ENCODE peak calls at places on chromosomes 13 and 19, in nine cellular contexts. One of them, this sample, is unnamed.

GRCh38 chr19:18848860-18849661 is 17.3 kb downstream of the UPF1 start:
- DNase-seq in right atrium auricular region: peak; percentile 82
- DNase-seq in GM23248: peak; percentile 92
- DNase-seq in A549: no peak
- DNase-seq in thoracic aorta: peak; percentile 46
- DNase-seq in psoas muscle: peak; percentile 76
- DNase-seq in GM23338: no peak
- DNase-seq in heart left ventricle: peak; percentile 82
- DNase-seq in colonic mucosa: peak; percentile 46
- DNase-seq in this sample: peak; percentile 73

GRCh38 chr19:10116085-10116865 is 3.4 kb downstream of the EIF3G start:
- DNase-seq in colonic mucosa: no peak
- DNase-seq in heart left ventricle: no peak
- DNase-seq in GM23338: no peak
- DNase-seq in psoas muscle: peak; percentile 69
- DNase-seq in right atrium auricular region: no peak
- DNase-seq in thoracic aorta: no peak
- DNase-seq in A549: no peak
- DNase-seq in GM23248: peak; percentile 16
- DNase-seq in this sample: no peak

GRCh38 chr19:15432018-15432494 is 13.3 kb upstream of the AKAP8L start:
- DNase-seq in A549: no peak
- DNase-seq in heart left ventricle: no peak
- DNase-seq in psoas muscle: no peak
- DNase-seq in right atrium auricular region: no peak
- DNase-seq in GM23338: peak; percentile 41
- DNase-seq in colonic mucosa: no peak
- DNase-seq in thoracic aorta: no peak
- DNase-seq in GM23248: peak; percentile 46
- DNase-seq in this sample: no peak

GRCh38 chr19:28656644-28657043 is 556.3 kb downstream of the UQCRFS1 start:
- DNase-seq in GM23338: no peak
- DNase-seq in right atrium auricular region: no peak
- DNase-seq in GM23248: no peak
- DNase-seq in colonic mucosa: no peak
- DNase-seq in heart left ventricle: no peak
- DNase-seq in thoracic aorta: no peak
- DNase-seq in A549: no peak
- DNase-seq in psoas muscle: no peak
- DNase-seq in this sample: no peak

GRCh38 chr19:18388328-18389094 is 2.6 kb downstream of the GDF15 start:
- DNase-seq in GM23338: peak; percentile 85
- DNase-seq in psoas muscle: peak; percentile 84
- DNase-seq in thoracic aorta: peak; percentile 40
- DNase-seq in GM23248: peak; percentile 84
- DNase-seq in A549: peak; percentile 72
- DNase-seq in right atrium auricular region: peak; percentile 81
- DNase-seq in heart left ventricle: peak; percentile 84
- DNase-seq in colonic mucosa: peak; percentile 88
- DNase-seq in this sample: peak; percentile 79

GRCh38 chr13:31201341-31202024 is 1.7 kb downstream of the B3GLCT start:
- DNase-seq in A549: no peak
- DNase-seq in GM23248: peak; percentile 88
- DNase-seq in colonic mucosa: no peak
- DNase-seq in right atrium auricular region: no peak
- DNase-seq in GM23338: no peak
- DNase-seq in heart left ventricle: peak; percentile 68
- DNase-seq in thoracic aorta: no peak
- DNase-seq in psoas muscle: peak; percentile 33
- DNase-seq in this sample: no peak

GRCh38 chr13:95474992-95475391 is 77.5 kb upstream of the CLDN10 start:
- DNase-seq in GM23338: peak; percentile 33
- DNase-seq in GM23248: no peak
- DNase-seq in psoas muscle: no peak
- DNase-seq in colonic mucosa: no peak
- DNase-seq in A549: no peak
- DNase-seq in right atrium auricular region: no peak
- DNase-seq in thoracic aorta: no peak
- DNase-seq in heart left ventricle: no peak
- DNase-seq in this sample: no peak

GRCh38 chr13:20231839-20232555 is at the start of gene GJB6:
- DNase-seq in colonic mucosa: no peak
- DNase-seq in A549: no peak
- DNase-seq in psoas muscle: no peak
- DNase-seq in thoracic aorta: no peak
- DNase-seq in GM23248: peak; percentile 16
- DNase-seq in right atrium auricular region: no peak
- DNase-seq in GM23338: peak; percentile 81
- DNase-seq in heart left ventricle: no peak
- DNase-seq in this sample: no peak

GRCh38 chr19:1998712-1999708 is 16.5 kb downstream of the BTBD2 start:
- DNase-seq in right atrium auricular region: no peak
- DNase-seq in GM23248: no peak
- DNase-seq in GM23338: no peak
- DNase-seq in A549: no peak
- DNase-seq in heart left ventricle: no peak
- DNase-seq in thoracic aorta: no peak
- DNase-seq in colonic mucosa: no peak
- DNase-seq in psoas muscle: no peak
- DNase-seq in this sample: no peak

GRCh38 chr13:66543780-66544179 is 686.4 kb downstream of the PCDH9 start:
- DNase-seq in thoracic aorta: no peak
- DNase-seq in psoas muscle: no peak
- DNase-seq in GM23338: peak; percentile 37
- DNase-seq in GM23248: no peak
- DNase-seq in heart left ventricle: no peak
- DNase-seq in A549: peak; percentile 22
- DNase-seq in colonic mucosa: no peak
- DNase-seq in right atrium auricular region: no peak
- DNase-seq in this sample: no peak

GRCh38 chr19:632228-633067 is 889 bp downstream of the POLRMT start:
- DNase-seq in colonic mucosa: peak; percentile 77
- DNase-seq in GM23338: peak; percentile 72
- DNase-seq in heart left ventricle: no peak
- DNase-seq in GM23248: peak; percentile 88
- DNase-seq in right atrium auricular region: no peak
- DNase-seq in thoracic aorta: no peak
- DNase-seq in psoas muscle: no peak
- DNase-seq in A549: peak; percentile 66
- DNase-seq in this sample: no peak

GRCh38 chr13:58056411-58056810 is 424.9 kb downstream of the PCDH17 start:
- DNase-seq in psoas muscle: no peak
- DNase-seq in GM23248: no peak
- DNase-seq in A549: no peak
- DNase-seq in right atrium auricular region: no peak
- DNase-seq in heart left ventricle: no peak
- DNase-seq in colonic mucosa: no peak
- DNase-seq in GM23338: no peak
- DNase-seq in thoracic aorta: no peak
- DNase-seq in this sample: no peak

GRCh38 chr13:42600943-42601342 is 27.0 kb downstream of the TNFSF11 start:
- DNase-seq in heart left ventricle: no peak
- DNase-seq in colonic mucosa: no peak
- DNase-seq in psoas muscle: no peak
- DNase-seq in A549: no peak
- DNase-seq in right atrium auricular region: no peak
- DNase-seq in GM23338: no peak
- DNase-seq in thoracic aorta: no peak
- DNase-seq in GM23248: peak; percentile 6
- DNase-seq in this sample: no peak

DNA sequence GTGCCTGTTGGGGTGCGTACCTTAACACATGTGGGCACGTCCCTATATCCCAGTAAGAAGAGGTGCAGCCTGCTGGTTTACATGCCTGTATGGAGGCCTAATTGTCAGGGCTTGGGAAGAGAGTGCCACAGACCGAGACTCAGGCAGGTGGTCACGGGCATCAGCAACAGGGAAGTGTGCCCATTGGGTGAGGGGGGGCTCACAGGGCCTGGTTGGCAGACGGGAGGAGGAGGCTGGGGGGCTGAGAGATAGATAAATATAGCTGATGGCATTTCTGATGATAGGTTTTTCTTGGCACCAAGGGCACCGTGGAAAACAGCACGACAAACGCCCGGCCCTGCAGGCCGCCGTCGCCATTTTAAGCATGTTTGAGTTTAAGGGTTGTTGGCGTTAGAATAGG is 37.6 kb downstream of the NFIX start:
- DNase-seq in GM23248: no peak
- DNase-seq in GM23338: no peak
- DNase-seq in psoas muscle: no peak
- DNase-seq in A549: no peak
- DNase-seq in heart left ventricle: no peak
- DNase-seq in colonic mucosa: no peak
- DNase-seq in right atrium auricular region: no peak
- DNase-seq in thoracic aorta: no peak
- DNase-seq in this sample: no peak
- H3K4me1 ChIP-seq in GM23248: peaks cover 97% of the 10 kb centered on the region
- H3K4me1 ChIP-seq in GM23338: peaks cover 8% of the 10 kb centered on the region
- H3K4me1 ChIP-seq in psoas muscle: peaks cover 96% of the 10 kb centered on the region
- H3K4me1 ChIP-seq in A549: peaks cover 17% of the 10 kb centered on the region
- H3K4me1 ChIP-seq in heart left ventricle: peaks cover 94% of the 10 kb centered on the region
- H3K4me1 ChIP-seq in colonic mucosa: peaks cover 32% of the 10 kb centered on the region
- H3K4me1 ChIP-seq in right atrium auricular region: peaks cover 10% of the 10 kb centered on the region
- H3K4me1 ChIP-seq in thoracic aorta: peaks cover 100% of the 10 kb centered on the region
- H3K4me1 ChIP-seq in this sample: peaks cover 82% of the 10 kb centered on the region

DNA sequence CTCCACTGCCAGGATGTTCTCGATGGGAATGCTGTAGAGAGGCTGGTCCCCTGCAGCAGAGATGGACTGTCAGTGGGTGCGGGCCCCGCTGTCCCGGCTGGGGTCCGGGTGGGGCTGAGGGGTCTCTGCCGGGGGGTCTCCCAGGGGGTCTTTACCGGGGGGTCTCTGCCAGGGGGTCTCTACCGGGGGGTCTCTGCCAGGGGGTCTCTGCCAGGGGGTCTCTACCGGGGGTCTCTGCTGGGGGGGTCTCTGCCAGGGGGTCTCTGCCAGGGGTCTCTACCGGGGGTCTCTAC is 25.7 kb upstream of the C13orf46 start:
- DNase-seq in GM23248: peak; percentile 25
- DNase-seq in colonic mucosa: no peak
- DNase-seq in A549: no peak
- DNase-seq in thoracic aorta: no peak
- DNase-seq in heart left ventricle: no peak
- DNase-seq in right atrium auricular region: no peak
- DNase-seq in psoas muscle: no peak
- DNase-seq in GM23338: no peak
- DNase-seq in this sample: peak; percentile 2
- H3K27ac ChIP-seq in GM23248: no peak overlapping the region
- H3K27ac ChIP-seq in colonic mucosa: no peak overlapping the region
- H3K27ac ChIP-seq in A549: no peak overlapping the region
- H3K27ac ChIP-seq in thoracic aorta: no peak overlapping the region
- H3K27ac ChIP-seq in heart left ventricle: no peak overlapping the region
- H3K27ac ChIP-seq in right atrium auricular region: peak overlapping the region; percentile 53
- H3K27ac ChIP-seq in psoas muscle: no peak overlapping the region
- H3K27ac ChIP-seq in GM23338: no peak overlapping the region
- H3K27ac ChIP-seq in this sample: no peak overlapping the region

GRCh38 chr13:41064493-41064892 is 3.2 kb downstream of the WBP4 start:
- DNase-seq in right atrium auricular region: no peak
- DNase-seq in heart left ventricle: no peak
- DNase-seq in psoas muscle: no peak
- DNase-seq in GM23338: no peak
- DNase-seq in A549: no peak
- DNase-seq in thoracic aorta: no peak
- DNase-seq in colonic mucosa: no peak
- DNase-seq in GM23248: peak; percentile 87
- DNase-seq in this sample: no peak

GRCh38 chr13:41060723-41061074 is 610 bp upstream of the WBP4 start:
- DNase-seq in GM23248: peak; percentile 95
- DNase-seq in psoas muscle: peak; percentile 86
- DNase-seq in right atrium auricular region: peak; percentile 73
- DNase-seq in GM23338: peak; percentile 76
- DNase-seq in heart left ventricle: peak; percentile 79
- DNase-seq in A549: peak; percentile 83
- DNase-seq in thoracic aorta: peak; percentile 56
- DNase-seq in colonic mucosa: peak; percentile 79
- DNase-seq in this sample: peak; percentile 82

GRCh38 chr13:41059896-41060722 is 1.2 kb upstream of the WBP4 start:
- DNase-seq in right atrium auricular region: peak; percentile 92
- DNase-seq in GM23338: peak; percentile 95
- DNase-seq in thoracic aorta: peak; percentile 68
- DNase-seq in psoas muscle: peak; percentile 94
- DNase-seq in heart left ventricle: peak; percentile 90
- DNase-seq in A549: peak; percentile 91
- DNase-seq in GM23248: peak; percentile 96
- DNase-seq in colonic mucosa: peak; percentile 93
- DNase-seq in this sample: peak; percentile 88

GRCh38 chr13:41061075-41061913 is at the start of gene WBP4:
- DNase-seq in heart left ventricle: peak; percentile 96
- DNase-seq in GM23338: peak; percentile 97
- DNase-seq in psoas muscle: peak; percentile 95
- DNase-seq in thoracic aorta: peak; percentile 77
- DNase-seq in A549: peak; percentile 95
- DNase-seq in GM23248: peak; percentile 99
- DNase-seq in right atrium auricular region: peak; percentile 92
- DNase-seq in colonic mucosa: peak; percentile 98
- DNase-seq in this sample: peak; percentile 94

DNA sequence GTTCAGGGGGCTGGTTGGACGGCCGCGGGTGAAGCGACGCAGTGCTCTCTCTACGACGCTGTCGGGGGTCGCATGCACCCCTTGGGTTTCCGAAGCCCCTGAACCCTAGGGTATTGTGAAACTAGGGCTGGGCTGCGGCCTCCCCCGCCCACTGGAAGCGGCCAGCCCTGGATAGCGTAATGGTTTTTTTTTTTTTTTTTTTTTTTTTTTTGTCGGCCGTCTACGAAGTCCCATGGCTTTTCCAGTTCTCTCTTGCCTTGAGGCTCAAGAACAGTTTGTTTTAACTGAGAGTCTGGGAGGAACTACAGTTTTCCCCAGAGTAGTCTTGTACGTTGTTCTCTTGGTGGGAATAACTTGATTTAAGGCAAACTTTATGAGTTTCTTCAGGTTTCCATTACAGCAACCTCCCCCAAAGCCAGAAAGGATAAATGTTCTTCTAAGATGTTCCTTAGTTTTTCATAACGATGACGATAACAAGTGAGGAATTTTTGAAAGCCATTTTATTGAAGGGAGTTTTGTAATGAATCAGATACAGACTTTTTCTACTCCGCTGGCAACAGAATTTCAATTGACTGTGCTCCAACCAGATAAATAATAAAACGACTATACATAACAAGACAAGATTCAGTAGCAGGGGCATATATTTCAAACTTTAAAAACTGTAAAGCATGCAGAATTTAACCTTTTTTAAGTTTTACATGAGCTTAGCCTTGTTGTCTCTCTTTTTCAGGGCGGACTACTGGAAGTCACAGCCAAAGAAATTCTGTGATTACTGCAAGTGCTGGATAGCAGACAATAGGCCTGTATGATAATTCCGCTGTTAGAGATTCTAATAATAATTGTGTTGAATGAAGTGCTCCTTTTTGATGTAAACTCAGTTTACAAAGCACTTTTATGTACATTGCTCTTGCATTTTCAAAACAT is 867 bp downstream of the WBP4 start:
- DNase-seq in heart left ventricle: no peak
- DNase-seq in right atrium auricular region: peak; percentile 72
- DNase-seq in A549: no peak
- DNase-seq in psoas muscle: no peak
- DNase-seq in GM23338: peak; percentile 76
- DNase-seq in GM23248: peak; percentile 87
- DNase-seq in thoracic aorta: no peak
- DNase-seq in colonic mucosa: no peak
- DNase-seq in this sample: no peak
- H3K4me1 ChIP-seq in heart left ventricle: peaks cover 34% of the 10 kb centered on the region
- H3K4me1 ChIP-seq in right atrium auricular region: no peaks in the 10 kb centered on the region
- H3K4me1 ChIP-seq in A549: peaks cover 35% of the 10 kb centered on the region
- H3K4me1 ChIP-seq in psoas muscle: peaks cover 56% of the 10 kb centered on the region
- H3K4me1 ChIP-seq in GM23338: peaks cover 16% of the 10 kb centered on the region
- H3K4me1 ChIP-seq in GM23248: peaks cover 54% of the 10 kb centered on the region
- H3K4me1 ChIP-seq in thoracic aorta: peaks cover 59% of the 10 kb centered on the region
- H3K4me1 ChIP-seq in colonic mucosa: peaks cover 24% of the 10 kb centered on the region
- H3K4me1 ChIP-seq in this sample: peaks cover 57% of the 10 kb centered on the region

GRCh38 chr19:6754136-6754535 is 13.1 kb downstream of the SH2D3A start:
- DNase-seq in colonic mucosa: no peak
- DNase-seq in GM23248: no peak
- DNase-seq in GM23338: no peak
- DNase-seq in A549: no peak
- DNase-seq in psoas muscle: no peak
- DNase-seq in right atrium auricular region: no peak
- DNase-seq in heart left ventricle: no peak
- DNase-seq in thoracic aorta: no peak
- DNase-seq in this sample: no peak
- H3K27ac ChIP-seq in colonic mucosa: peak overlapping the region; percentile 88
- H3K27ac ChIP-seq in GM23248: no peak overlapping the region
- H3K27ac ChIP-seq in GM23338: peak overlapping the region; percentile 76
- H3K27ac ChIP-seq in A549: no peak overlapping the region
- H3K27ac ChIP-seq in psoas muscle: no peak overlapping the region
- H3K27ac ChIP-seq in right atrium auricular region: no peak overlapping the region
- H3K27ac ChIP-seq in heart left ventricle: no peak overlapping the region
- H3K27ac ChIP-seq in thoracic aorta: no peak overlapping the region
- H3K27ac ChIP-seq in this sample: no peak overlapping the region